ENCODE peak calls at places on chromosome 16, in four cellular contexts. One of them, this sample, is unnamed.

GRCh38 chr16:58021661-58022551 is 3.6 kb upstream of the MMP15 start:
- DNase-seq in mesendoderm: peak
- DNase-seq in neuronal stem cell: no peak
- DNase-seq in Karpas-422: no peak
- DNase-seq in this sample: no peak

GRCh38 chr16:67372664-67373063 is 20.6 kb downstream of the TPPP3 start:
- DNase-seq in mesendoderm: no peak
- DNase-seq in Karpas-422: peak
- DNase-seq in neuronal stem cell: no peak
- DNase-seq in this sample: peak

GRCh38 chr16:35365675-35366074 is 1906.3 kb downstream of the TP53TG3F start:
- DNase-seq in Karpas-422: peak
- DNase-seq in mesendoderm: no peak
- DNase-seq in neuronal stem cell: no peak
- DNase-seq in this sample: no peak

GRCh38 chr16:11682655-11683096 is 14.4 kb downstream of the SNN start:
- DNase-seq in neuronal stem cell: no peak
- DNase-seq in Karpas-422: peak
- DNase-seq in mesendoderm: no peak
- DNase-seq in this sample: peak

GRCh38 chr16:57106767-57107166 is 14.4 kb downstream of the CPNE2 start:
- DNase-seq in mesendoderm: no peak
- DNase-seq in Karpas-422: no peak
- DNase-seq in neuronal stem cell: no peak
- DNase-seq in this sample: no peak

GRCh38 chr16:85452364-85453178 is 160.6 kb upstream of the GSE1 start:
- DNase-seq in neuronal stem cell: no peak
- DNase-seq in mesendoderm: no peak
- DNase-seq in Karpas-422: no peak
- DNase-seq in this sample: no peak

GRCh38 chr16:73048292-73049050 is 543 bp upstream of the ZFHX3 start:
- DNase-seq in mesendoderm: peak
- DNase-seq in neuronal stem cell: no peak
- DNase-seq in Karpas-422: no peak
- DNase-seq in this sample: no peak

GRCh38 chr16:17590711-17591654 is 120.2 kb upstream of the XYLT1 start:
- DNase-seq in Karpas-422: no peak
- DNase-seq in mesendoderm: peak
- DNase-seq in neuronal stem cell: no peak
- DNase-seq in this sample: no peak

GRCh38 chr16:82016268-82016667 is 5.0 kb upstream of the SDR42E1 start:
- DNase-seq in neuronal stem cell: no peak
- DNase-seq in mesendoderm: peak
- DNase-seq in Karpas-422: peak
- DNase-seq in this sample: peak

GRCh38 chr16:50261707-50262235 is 4.6 kb upstream of the ADCY7 start:
- DNase-seq in Karpas-422: no peak
- DNase-seq in mesendoderm: no peak
- DNase-seq in neuronal stem cell: no peak
- DNase-seq in this sample: no peak

GRCh38 chr16:55062446-55062845 is 131.8 kb downstream of the IRX5 start:
- DNase-seq in Karpas-422: no peak
- DNase-seq in neuronal stem cell: no peak
- DNase-seq in mesendoderm: no peak
- DNase-seq in this sample: no peak

GRCh38 chr16:67311607-67312449 is 14.7 kb downstream of the KCTD19 start:
- DNase-seq in Karpas-422: no peak
- DNase-seq in neuronal stem cell: no peak
- DNase-seq in mesendoderm: no peak
- DNase-seq in this sample: no peak

GRCh38 chr16:11241480-11242204 is 14.4 kb downstream of the SOCS1 start:
- DNase-seq in mesendoderm: no peak
- DNase-seq in Karpas-422: no peak
- DNase-seq in neuronal stem cell: no peak
- DNase-seq in this sample: no peak

GRCh38 chr16:82350560-82350959 is 180.5 kb upstream of the MPHOSPH6 start:
- DNase-seq in Karpas-422: no peak
- DNase-seq in neuronal stem cell: no peak
- DNase-seq in mesendoderm: no peak
- DNase-seq in this sample: no peak

GRCh38 chr16:74865922-74866598 is 91.4 kb upstream of the FA2H start:
- DNase-seq in Karpas-422: no peak
- DNase-seq in mesendoderm: no peak
- DNase-seq in neuronal stem cell: peak
- DNase-seq in this sample: no peak

GRCh38 chr16:49023095-49023494 is 258.5 kb downstream of the CBLN1 start:
- DNase-seq in neuronal stem cell: no peak
- DNase-seq in Karpas-422: no peak
- DNase-seq in mesendoderm: no peak
- DNase-seq in this sample: no peak

GRCh38 chr16:81578015-81578554 is 133.5 kb downstream of the CMIP start:
- DNase-seq in mesendoderm: no peak
- DNase-seq in Karpas-422: no peak
- DNase-seq in neuronal stem cell: no peak
- DNase-seq in this sample: no peak

GRCh38 chr16:7364054-7364407 is 31.4 kb downstream of the RBFOX1 start:
- DNase-seq in mesendoderm: peak
- DNase-seq in Karpas-422: no peak
- DNase-seq in neuronal stem cell: no peak
- DNase-seq in this sample: no peak

GRCh38 chr16:51814617-51815016 is 663.5 kb upstream of the SALL1 start:
- DNase-seq in neuronal stem cell: no peak
- DNase-seq in Karpas-422: no peak
- DNase-seq in mesendoderm: no peak
- DNase-seq in this sample: no peak

GRCh38 chr16:20911361-20911760 is 10.8 kb downstream of the LYRM1 start:
- DNase-seq in neuronal stem cell: no peak
- DNase-seq in Karpas-422: peak
- DNase-seq in mesendoderm: no peak
- DNase-seq in this sample: no peak

GRCh38 chr16:85353839-85354622 is 241.8 kb upstream of the CIBAR2 start:
- DNase-seq in mesendoderm: no peak
- DNase-seq in neuronal stem cell: no peak
- DNase-seq in Karpas-422: no peak
- DNase-seq in this sample: no peak

GRCh38 chr16:83887088-83887487 is 11.8 kb upstream of the MLYCD start:
- DNase-seq in neuronal stem cell: no peak
- DNase-seq in Karpas-422: peak
- DNase-seq in mesendoderm: no peak
- DNase-seq in this sample: no peak

GRCh38 chr16:48112603-48113400 is 43.0 kb downstream of the ABCC12 start:
- DNase-seq in mesendoderm: no peak
- DNase-seq in neuronal stem cell: no peak
- DNase-seq in Karpas-422: no peak
- DNase-seq in this sample: no peak

GRCh38 chr16:48492131-48492530 is 106.9 kb upstream of the SIAH1 start:
- DNase-seq in neuronal stem cell: no peak
- DNase-seq in mesendoderm: no peak
- DNase-seq in Karpas-422: no peak
- DNase-seq in this sample: no peak

GRCh38 chr16:27235055-27235937 is 32.0 kb downstream of the KDM8 start:
- DNase-seq in Karpas-422: peak
- DNase-seq in neuronal stem cell: no peak
- DNase-seq in mesendoderm: peak
- DNase-seq in this sample: peak

GRCh38 chr16:50742521-50743150 is 750 bp downstream of the CYLD start:
- DNase-seq in Karpas-422: peak
- DNase-seq in neuronal stem cell: no peak
- DNase-seq in mesendoderm: peak
- DNase-seq in this sample: peak

GRCh38 chr16:3009568-3010390 is 2.9 kb upstream of the CLDN9 start:
- DNase-seq in neuronal stem cell: no peak
- DNase-seq in mesendoderm: peak
- DNase-seq in Karpas-422: no peak
- DNase-seq in this sample: no peak

GRCh38 chr16:85842435-85842834 is 42.9 kb downstream of the COX4I1 start:
- DNase-seq in Karpas-422: no peak
- DNase-seq in mesendoderm: no peak
- DNase-seq in neuronal stem cell: no peak
- DNase-seq in this sample: no peak

GRCh38 chr16:35788381-35788780 is 2329.0 kb downstream of the TP53TG3F start:
- DNase-seq in neuronal stem cell: no peak
- DNase-seq in Karpas-422: no peak
- DNase-seq in mesendoderm: no peak
- DNase-seq in this sample: no peak

GRCh38 chr16:87368029-87368765 is 15.4 kb downstream of the FBXO31 start:
- DNase-seq in Karpas-422: no peak
- DNase-seq in neuronal stem cell: no peak
- DNase-seq in mesendoderm: no peak
- DNase-seq in this sample: no peak

GRCh38 chr16:50538411-50539052 is 9.7 kb upstream of the NKD1 start:
- DNase-seq in mesendoderm: peak
- DNase-seq in Karpas-422: no peak
- DNase-seq in neuronal stem cell: no peak
- DNase-seq in this sample: no peak

GRCh38 chr16:89288577-89288844 is 71.0 kb downstream of the ZNF778 start:
- DNase-seq in neuronal stem cell: no peak
- DNase-seq in mesendoderm: no peak
- DNase-seq in Karpas-422: no peak
- DNase-seq in this sample: no peak

GRCh38 chr16:27364493-27365141 is 37.4 kb upstream of the IL21R start:
- DNase-seq in mesendoderm: no peak
- DNase-seq in neuronal stem cell: no peak
- DNase-seq in Karpas-422: no peak
- DNase-seq in this sample: no peak

GRCh38 chr16:57238682-57239081 is 6.4 kb upstream of the ARL2BP start:
- DNase-seq in Karpas-422: no peak
- DNase-seq in mesendoderm: no peak
- DNase-seq in neuronal stem cell: no peak
- DNase-seq in this sample: no peak

GRCh38 chr16:84543931-84544776 is 39.7 kb upstream of the MEAK7 start:
- DNase-seq in neuronal stem cell: no peak
- DNase-seq in Karpas-422: no peak
- DNase-seq in mesendoderm: no peak
- DNase-seq in this sample: no peak

GRCh38 chr16:27098366-27099050 is 31.8 kb downstream of the C16orf82 start:
- DNase-seq in mesendoderm: no peak
- DNase-seq in neuronal stem cell: no peak
- DNase-seq in Karpas-422: no peak
- DNase-seq in this sample: no peak

GRCh38 chr16:57743458-57743857 is 7.9 kb downstream of the KATNB1 start:
- DNase-seq in mesendoderm: no peak
- DNase-seq in Karpas-422: no peak
- DNase-seq in neuronal stem cell: no peak
- DNase-seq in this sample: no peak

DNA sequence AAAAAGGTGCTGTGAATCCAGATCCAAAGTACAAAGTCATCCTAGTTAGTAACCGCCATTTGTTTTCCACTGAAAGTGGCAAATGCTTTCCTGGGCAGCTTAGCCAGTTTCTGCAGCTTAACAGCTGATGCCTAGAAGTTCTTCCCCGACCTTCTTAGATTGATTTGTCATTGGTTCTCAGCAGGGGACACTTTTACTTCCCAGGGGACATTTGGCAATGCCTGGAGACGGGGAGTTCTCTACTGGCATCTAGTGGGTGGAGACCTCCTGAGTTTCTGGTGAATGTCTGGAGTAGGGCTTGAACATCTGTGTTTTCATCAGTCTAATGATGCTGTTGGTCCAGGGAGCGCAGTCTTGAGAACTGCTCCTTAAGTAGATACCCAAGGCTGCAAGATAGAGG is 7.6 kb downstream of the DNAJA3 start:
- DNase-seq in neuronal stem cell: no peak
- DNase-seq in mesendoderm: peak
- DNase-seq in Karpas-422: no peak
- DNase-seq in this sample: no peak
- H3K9ac ChIP-seq in neuronal stem cell: no peak
- H3K9ac ChIP-seq in mesendoderm: no peak
- H3K9ac ChIP-seq in Karpas-422: no peak
- H3K9ac ChIP-seq in this sample: no peak

GRCh38 chr16:15049581-15050180 is 6.2 kb downstream of the NTAN1 start:
- DNase-seq in Karpas-422: no peak
- DNase-seq in mesendoderm: no peak
- DNase-seq in neuronal stem cell: no peak
- DNase-seq in this sample: no peak
- H3K9ac ChIP-seq in Karpas-422: no peak
- H3K9ac ChIP-seq in mesendoderm: no peak
- H3K9ac ChIP-seq in neuronal stem cell: no peak
- H3K9ac ChIP-seq in this sample: no peak

GRCh38 chr16:1690810-1691209 is 12.7 kb downstream of the JPT2 start:
- DNase-seq in Karpas-422: no peak
- DNase-seq in mesendoderm: no peak
- DNase-seq in neuronal stem cell: no peak
- DNase-seq in this sample: no peak

GRCh38 chr16:1691276-1691675 is 13.2 kb downstream of the JPT2 start:
- DNase-seq in Karpas-422: no peak
- DNase-seq in neuronal stem cell: no peak
- DNase-seq in mesendoderm: no peak
- DNase-seq in this sample: no peak

GRCh38 chr16:1687427-1688316 is 9.6 kb downstream of the JPT2 start:
- DNase-seq in mesendoderm: no peak
- DNase-seq in neuronal stem cell: no peak
- DNase-seq in Karpas-422: no peak
- DNase-seq in this sample: no peak

GRCh38 chr16:1689853-1690252 is 11.8 kb downstream of the JPT2 start:
- DNase-seq in neuronal stem cell: no peak
- DNase-seq in Karpas-422: no peak
- DNase-seq in mesendoderm: no peak
- DNase-seq in this sample: no peak

GRCh38 chr16:1688807-1689560 is 10.9 kb downstream of the JPT2 start:
- DNase-seq in mesendoderm: no peak
- DNase-seq in neuronal stem cell: no peak
- DNase-seq in Karpas-422: no peak
- DNase-seq in this sample: no peak
- H3K9ac ChIP-seq in mesendoderm: no peak
- H3K9ac ChIP-seq in neuronal stem cell: no peak
- H3K9ac ChIP-seq in Karpas-422: no peak
- H3K9ac ChIP-seq in this sample: no peak

GRCh38 chr16:71852561-71852960 is 6.8 kb downstream of the ATXN1L start:
- DNase-seq in mesendoderm: no peak
- DNase-seq in neuronal stem cell: no peak
- DNase-seq in Karpas-422: no peak
- DNase-seq in this sample: no peak
- H3K9ac ChIP-seq in mesendoderm: no peak
- H3K9ac ChIP-seq in neuronal stem cell: no peak
- H3K9ac ChIP-seq in Karpas-422: no peak
- H3K9ac ChIP-seq in this sample: peak

GRCh38 chr16:1642753-1643152 is 30.6 kb downstream of the CRAMP1 start:
- DNase-seq in mesendoderm: no peak
- DNase-seq in neuronal stem cell: no peak
- DNase-seq in Karpas-422: no peak
- DNase-seq in this sample: no peak

GRCh38 chr16:1642148-1642547 is 30.0 kb downstream of the CRAMP1 start:
- DNase-seq in neuronal stem cell: no peak
- DNase-seq in mesendoderm: no peak
- DNase-seq in Karpas-422: no peak
- DNase-seq in this sample: no peak

GRCh38 chr16:1643521-1643920 is 31.4 kb downstream of the CRAMP1 start:
- DNase-seq in neuronal stem cell: no peak
- DNase-seq in mesendoderm: no peak
- DNase-seq in Karpas-422: no peak
- DNase-seq in this sample: no peak

GRCh38 chr16:1647904-1648303 is 30.2 kb upstream of the JPT2 start:
- DNase-seq in Karpas-422: no peak
- DNase-seq in neuronal stem cell: no peak
- DNase-seq in mesendoderm: no peak
- DNase-seq in this sample: no peak

GRCh38 chr16:1645914-1646525 is 32.1 kb upstream of the JPT2 start:
- DNase-seq in Karpas-422: no peak
- DNase-seq in mesendoderm: peak
- DNase-seq in neuronal stem cell: no peak
- DNase-seq in this sample: no peak
- H3K9ac ChIP-seq in Karpas-422: no peak
- H3K9ac ChIP-seq in mesendoderm: no peak
- H3K9ac ChIP-seq in neuronal stem cell: no peak
- H3K9ac ChIP-seq in this sample: no peak